ENCODE peak calls at places on chromosomes 2 and 18, in eight cellular contexts. O, P, U, K, G, X, L and H are unnamed samples.

GRCh38 chr2:169119117-169119770 is 49.9 kb downstream of the DHRS9 start:
- DNase-seq in O (no peak), P (no peak), U (no peak), K (no peak), G (no peak), X (no peak), L (no peak), H (no peak)

GRCh38 chr2:42523341-42523740 is 29.6 kb upstream of the KCNG3 start:
- DNase-seq in O (no peak), P (no peak), U (no peak), K (no peak), G (no peak), X (no peak), L (no peak), H (no peak)

GRCh38 chr2:82795446-82795845 is 1663.6 kb downstream of the SUCLG1 start:
- DNase-seq in O (no peak), P (no peak), U (peak; percentile 67), K (no peak), G (no peak), X (no peak), L (no peak), H (no peak)

GRCh38 chr2:54572262-54572635 is 116.1 kb downstream of the SPTBN1 start:
- DNase-seq in O (no peak), P (no peak), U (peak; percentile 87), K (no peak), G (no peak), X (no peak), L (no peak), H (no peak)

GRCh38 chr2:172558372-172558771 is 2.5 kb downstream of the PDK1 start:
- DNase-seq in O (no peak), P (no peak), U (no peak), K (no peak), G (no peak), X (no peak), L (no peak), H (peak; percentile 7)

GRCh38 chr2:204900910-204901309 is 355.6 kb downstream of the PARD3B start:
- DNase-seq in O (no peak), P (no peak), U (no peak), K (no peak), G (no peak), X (no peak), L (no peak), H (no peak)

GRCh38 chr2:218860950-218861381 is 1.4 kb downstream of the WNT6 start:
- DNase-seq in O (no peak), P (no peak), U (peak; percentile 15), K (no peak), G (peak; percentile 93), X (no peak), L (no peak), H (peak; percentile 13)

GRCh38 chr2:234691968-234692955 is 195.4 kb upstream of the ARL4C start:
- DNase-seq in O (no peak), P (no peak), U (no peak), K (no peak), G (no peak), X (no peak), L (no peak), H (no peak)

GRCh38 chr2:38653715-38654494 is 12.0 kb upstream of the GALM start:
- DNase-seq in O (no peak), P (no peak), U (no peak), K (peak; percentile 54), G (no peak), X (peak; percentile 66), L (no peak), H (peak; percentile 30)

GRCh38 chr18:58848685-58849084 is 16.0 kb upstream of the ZNF532 start:
- DNase-seq in O (no peak), P (no peak), U (no peak), K (no peak), G (no peak), X (no peak), L (no peak), H (no peak)

GRCh38 chr2:54669677-54670484 is 53.6 kb upstream of the EML6 start:
- DNase-seq in O (no peak), P (no peak), U (peak; percentile 48), K (no peak), G (peak; percentile 86), X (no peak), L (no peak), H (peak; percentile 77)

GRCh38 chr2:31606511-31606910 is 25.8 kb upstream of the SRD5A2 start:
- DNase-seq in O (no peak), P (no peak), U (no peak), K (no peak), G (no peak), X (no peak), L (no peak), H (no peak)

GRCh38 chr2:240140511-240140910 is at the start of gene OTOS:
- DNase-seq in O (no peak), P (no peak), U (no peak), K (peak; percentile 15), G (no peak), X (no peak), L (no peak), H (no peak)

GRCh38 chr2:217751952-217752351 is 250.8 kb downstream of the TNS1 start:
- DNase-seq in O (no peak), P (no peak), U (no peak), K (no peak), G (no peak), X (no peak), L (no peak), H (no peak)

GRCh38 chr2:122516775-122517174 is 761.3 kb downstream of the TSN start:
- DNase-seq in O (no peak), P (no peak), U (no peak), K (no peak), G (no peak), X (no peak), L (no peak), H (no peak)

GRCh38 chr2:44836916-44837315 is 104.6 kb upstream of the SIX3 start:
- DNase-seq in O (no peak), P (no peak), U (no peak), K (no peak), G (no peak), X (no peak), L (no peak), H (no peak)

GRCh38 chr2:211867845-211868361 is 670.7 kb downstream of the ERBB4 start:
- DNase-seq in O (no peak), P (no peak), U (peak; percentile 85), K (no peak), G (peak; percentile 12), X (no peak), L (no peak), H (peak; percentile 61)

GRCh38 chr2:133362061-133362476 is 206.2 kb downstream of the NCKAP5 start:
- DNase-seq in O (no peak), P (no peak), U (peak; percentile 26), K (no peak), G (peak; percentile 92), X (no peak), L (no peak), H (no peak)

GRCh38 chr2:112163541-112163981 is 25.4 kb downstream of the FBLN7 start:
- DNase-seq in O (no peak), P (no peak), U (no peak), K (peak; percentile 25), G (no peak), X (no peak), L (no peak), H (no peak)

GRCh38 chr2:129233751-129234406 is 745.6 kb upstream of the RAB6C start:
- DNase-seq in O (no peak), P (peak; percentile 23), U (no peak), K (no peak), G (no peak), X (no peak), L (no peak), H (no peak)

GRCh38 chr18:58045265-58046086 is 1.4 kb downstream of the NEDD4L start:
- DNase-seq in O (no peak), P (no peak), U (no peak), K (peak; percentile 69), G (no peak), X (peak; percentile 37), L (peak; percentile 17), H (no peak)

GRCh38 chr18:78892201-78892600 is 87.4 kb upstream of the SALL3 start:
- DNase-seq in O (no peak), P (no peak), U (no peak), K (no peak), G (no peak), X (no peak), L (no peak), H (no peak)